ENCODE peak calls at places on chromosomes 13 and 19, in eight cellular contexts. G is endothelial cell of umbilical vein, Q is transverse colon, R is heart right ventricle, K is AG04450, A is small intestine, C is fibroblast of lung, U is hepatocyte. D is an unnamed sample. For H3K9me3, the result is how much of the 10 kb centered on the place peaks cover.

GRCh38 chr19:18049390-18049789 is 37.3 kb downstream of the IL12RB1 start:
- DNase-seq in A (peak), R (peak), Q (peak), C (peak), K (no peak), G (peak), U (no peak), D (no peak)

GRCh38 chr13:79297128-79297527 is 108.9 kb downstream of the RBM26 start:
- DNase-seq in C (no peak), K (no peak), G (no peak), U (no peak), A (no peak), Q (no peak), R (no peak), D (no peak)

GRCh38 chr19:11347546-11347945 is 1.2 kb downstream of the CCDC159 start:
- DNase-seq in R (no peak), C (no peak), K (no peak), Q (no peak), A (no peak), G (no peak), U (no peak), D (no peak)

GRCh38 chr13:98992355-98992754 is 14.5 kb upstream of the DOCK9 start:
- DNase-seq in G (no peak), K (no peak), R (no peak), U (no peak), C (no peak), A (no peak), Q (no peak), D (no peak)

GRCh38 chr13:99983401-99984133 is 2.0 kb downstream of the ZIC2 start:
- DNase-seq in G (no peak), U (peak), A (no peak), Q (no peak), C (no peak), K (no peak), R (no peak), D (no peak)

GRCh38 chr19:13207237-13208130 is 57.3 kb downstream of the IER2 start:
- DNase-seq in K (no peak), G (no peak), A (no peak), C (no peak), R (peak), Q (no peak), U (peak), D (no peak)

GRCh38 chr13:42211704-42212103 is 60.2 kb upstream of the AKAP11 start:
- DNase-seq in U (no peak), C (peak), Q (no peak), G (no peak), K (no peak), R (no peak), A (no peak), D (no peak)

GRCh38 chr13:26010487-26011207 is 41.2 kb downstream of the SHISA2 start:
- DNase-seq in C (no peak), K (no peak), R (no peak), A (no peak), G (no peak), U (no peak), Q (no peak), D (no peak)

GRCh38 chr13:48255090-48255489 is 22.1 kb downstream of the ITM2B start:
- DNase-seq in G (no peak), K (no peak), A (no peak), Q (no peak), C (no peak), U (no peak), R (no peak), D (no peak)

GRCh38 chr13:108549989-108550388 is 79.4 kb upstream of the MYO16 start:
- DNase-seq in U (no peak), R (no peak), Q (no peak), C (no peak), A (no peak), K (no peak), G (no peak), D (no peak)

GRCh38 chr19:33508009-33508408 is 13.6 kb downstream of the PEPD start:
- DNase-seq in K (no peak), A (no peak), Q (no peak), R (no peak), U (no peak), G (no peak), C (no peak), D (no peak)

GRCh38 chr13:113126265-113127150 is 3.9 kb downstream of the F10 start:
- DNase-seq in U (no peak), Q (no peak), R (no peak), A (no peak), G (no peak), C (no peak), K (no peak), D (no peak)

GRCh38 chr19:31349160-31349881 is at the start of gene TSHZ3:
- DNase-seq in C (peak), K (no peak), Q (peak), R (peak), U (peak), G (peak), A (no peak), D (peak)

GRCh38 chr19:29655648-29656335 is 9.5 kb upstream of the PLEKHF1 start:
- DNase-seq in A (no peak), K (no peak), C (no peak), G (no peak), Q (no peak), U (no peak), R (no peak), D (no peak)

GRCh38 chr13:35475131-35475959 is 1.1 kb downstream of the MAB21L1 start:
- DNase-seq in G (peak), A (peak), K (no peak), Q (peak), C (peak), R (peak), U (peak), D (peak)

GRCh38 chr19:2589441-2589840 is 113.1 kb downstream of the GNG7 start:
- DNase-seq in A (no peak), K (no peak), G (no peak), R (no peak), U (no peak), Q (no peak), C (no peak), D (no peak)

GRCh38 chr19:48290341-48290922 is 20.6 kb downstream of the ZNF114 start:
- DNase-seq in A (no peak), R (no peak), C (peak), Q (no peak), G (peak), U (peak), K (no peak), D (peak)

GRCh38 chr19:33390908-33391630 is 17.6 kb downstream of the CEBPG start:
- DNase-seq in Q (no peak), G (no peak), A (no peak), C (no peak), K (no peak), U (no peak), R (no peak), D (no peak)

GRCh38 chr13:41492432-41493267 is 35.3 kb downstream of the RGCC start:
- DNase-seq in C (no peak), A (peak), U (no peak), R (no peak), Q (no peak), G (peak), K (no peak), D (no peak)

GRCh38 chr13:78674638-78675037 is 15.7 kb upstream of the OBI1 start:
- DNase-seq in A (no peak), G (no peak), K (no peak), C (no peak), Q (no peak), R (no peak), U (no peak), D (no peak)

GRCh38 chr19:1860133-1860775 is 3.1 kb downstream of the KLF16 start:
- DNase-seq in K (no peak), R (no peak), G (no peak), Q (peak), U (peak), C (peak), A (peak), D (peak)

GRCh38 chr19:42075364-42075615 is 676 bp upstream of the ZNF574 start:
- DNase-seq in A (no peak), K (no peak), R (no peak), G (no peak), U (no peak), C (no peak), Q (no peak), D (no peak)

GRCh38 chr19:18310966-18311365 is 11.9 kb downstream of the LSM4 start:
- DNase-seq in R (no peak), Q (no peak), U (peak), A (no peak), G (no peak), K (no peak), C (no peak), D (no peak)

GRCh38 chr19:40274585-40275544 is 10.3 kb downstream of the AKT2 start:
- DNase-seq in Q (no peak), U (peak), R (no peak), A (no peak), C (no peak), K (no peak), G (no peak), D (no peak)

GRCh38 chr19:35718345-35719041 is 690 bp downstream of the KMT2B start:
- DNase-seq in C (peak), A (peak), K (no peak), G (peak), U (peak), R (peak), Q (peak), D (peak)

GRCh38 chr19:10780368-10780767 is 55.6 kb downstream of the TMED1 start:
- DNase-seq in G (peak), C (peak), R (no peak), U (no peak), Q (peak), K (no peak), A (no peak), D (no peak)

GRCh38 chr19:51788029-51788428 is 6.9 kb upstream of the FPR3 start:
- DNase-seq in Q (no peak), C (no peak), R (no peak), A (no peak), G (no peak), K (no peak), U (no peak), D (no peak)

GRCh38 chr19:54035215-54036178 is 28.2 kb downstream of the VSTM1 start:
- DNase-seq in A (no peak), U (no peak), C (peak), Q (no peak), R (no peak), G (peak), K (peak), D (peak)

GRCh38 chr13:77820431-77821149 is 98.0 kb downstream of the EDNRB start:
- DNase-seq in R (no peak), A (no peak), C (no peak), G (peak), K (no peak), Q (no peak), U (no peak), D (no peak)

GRCh38 chr19:12163841-12164240 is 945 bp downstream of the ZNF136 start:
- DNase-seq in K (no peak), C (peak), A (no peak), U (peak), R (no peak), G (no peak), Q (no peak), D (peak)

GRCh38 chr13:113997845-113998751 is 24.2 kb upstream of the C13orf46 start:
- DNase-seq in C (peak), A (no peak), G (no peak), U (no peak), R (peak), Q (peak), K (peak), D (no peak)

GRCh38 chr19:35750167-35750566 is 1.8 kb downstream of the LIN37 start:
- DNase-seq in A (no peak), K (no peak), U (no peak), C (no peak), G (no peak), Q (no peak), R (no peak), D (no peak)

GRCh38 chr19:42216653-42217521 is 590 bp downstream of the DEDD2 start:
- DNase-seq in K (no peak), U (peak), Q (peak), G (peak), A (peak), C (peak), R (peak), D (peak)

GRCh38 chr13:50732712-50733111 is 110.8 kb downstream of the DLEU7 start:
- DNase-seq in R (no peak), C (peak), K (no peak), U (no peak), G (peak), A (no peak), Q (no peak), D (peak)

GRCh38 chr13:29524176-29524575 is 71.3 kb downstream of the SLC7A1 start:
- DNase-seq in G (no peak), Q (no peak), K (no peak), A (no peak), U (no peak), C (no peak), R (peak), D (no peak)

GRCh38 chr13:94708971-94709614 is 3.3 kb downstream of the SOX21 start:
- DNase-seq in Q (no peak), C (no peak), R (no peak), K (no peak), A (no peak), U (no peak), G (no peak), D (no peak)

GRCh38 chr13:94707400-94708021 is 4.8 kb downstream of the SOX21 start:
- DNase-seq in C (no peak), U (no peak), A (no peak), R (no peak), G (no peak), Q (no peak), K (no peak), D (no peak)

GRCh38 chr13:94706854-94707399 is 5.4 kb downstream of the SOX21 start:
- DNase-seq in U (no peak), Q (no peak), K (no peak), G (no peak), R (no peak), A (no peak), C (no peak), D (no peak)

GRCh38 chr13:94706101-94706853 is 6.1 kb downstream of the SOX21 start:
- DNase-seq in C (no peak), A (no peak), R (no peak), U (no peak), K (no peak), G (no peak), Q (no peak), D (no peak)

DNA sequence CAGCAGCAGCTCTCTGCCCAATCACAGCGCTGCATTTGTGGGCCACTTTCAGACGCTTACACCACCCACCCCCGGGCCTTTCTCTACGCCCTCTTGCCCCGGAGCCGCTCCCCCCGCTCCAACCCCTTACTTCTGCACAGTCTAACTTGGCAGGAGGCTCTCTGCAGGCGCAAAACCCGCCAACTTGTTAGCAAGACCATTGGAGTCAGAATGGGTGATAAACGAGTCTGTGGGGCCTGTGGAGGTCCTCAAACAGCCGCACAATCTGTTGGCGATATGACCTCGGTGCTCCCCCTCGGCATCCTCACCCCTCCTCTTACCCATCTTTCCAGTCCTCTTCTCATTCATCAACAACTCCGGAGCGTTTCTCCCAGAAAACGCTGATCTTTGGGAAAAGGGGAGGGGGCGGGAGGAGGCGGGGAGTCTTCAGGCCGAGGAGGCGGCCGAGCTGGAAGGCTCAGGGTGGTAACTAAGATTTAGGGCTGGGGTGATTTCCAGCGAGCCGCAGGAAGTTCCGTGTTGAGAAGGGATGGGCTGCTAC is 4.2 kb downstream of the SOX21 start:
- DNase-seq in A (no peak), R (no peak), Q (no peak), G (no peak), U (no peak), K (no peak), C (no peak), D (no peak)
- H3K4me3 ChIP-seq in A (no peak), R (no peak), Q (no peak), G (no peak), U (no peak), K (no peak), C (no peak), D (no peak)

DNA sequence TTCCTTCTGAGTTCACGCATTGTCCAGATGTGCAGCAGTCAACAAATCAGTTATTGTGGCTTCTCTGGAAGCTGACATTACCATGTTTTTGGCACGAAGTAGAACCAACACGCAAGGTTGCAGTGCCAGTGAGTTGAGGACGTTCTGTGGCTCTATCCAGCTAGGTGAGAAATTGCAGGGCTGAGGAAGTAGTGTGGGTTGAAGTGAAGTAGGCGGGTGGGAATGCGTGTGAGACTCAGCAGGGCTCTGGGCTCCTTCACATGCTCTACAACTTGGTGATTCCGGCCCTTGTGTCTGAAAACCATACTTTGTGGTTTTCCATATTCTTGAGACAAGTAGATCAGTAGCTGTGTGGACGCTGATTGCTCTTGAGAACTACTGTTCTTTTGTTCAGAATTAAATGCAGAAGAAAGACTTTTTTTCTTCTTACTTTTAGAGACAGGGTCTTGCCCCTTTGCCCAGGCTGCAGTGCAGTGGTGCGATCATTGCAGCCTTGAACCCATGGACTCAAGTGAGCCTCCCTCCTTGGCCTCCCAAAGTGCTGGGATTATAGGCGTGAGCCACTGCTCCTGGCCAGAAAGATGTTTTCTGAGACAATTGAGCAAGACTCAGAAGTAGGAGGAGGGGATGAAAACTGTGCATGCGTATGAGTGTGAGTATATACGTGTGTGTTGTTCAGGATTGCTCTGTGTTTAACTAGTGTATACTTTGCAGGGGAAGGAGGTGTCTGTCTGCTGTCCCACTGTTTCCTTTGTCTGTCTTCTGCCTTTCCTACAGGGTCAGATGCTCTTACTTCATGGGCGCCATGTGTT is 46.2 kb downstream of the GATAD2A start:
- DNase-seq in A (no peak), G (no peak), C (peak), K (no peak), U (no peak), Q (no peak), R (no peak), D (no peak)
- H3K9me3 ChIP-seq in A (under half), G (under half), C (under half), K (under half), U (under half), Q (under half), R (under half), D (under half)

GRCh38 chr19:46447006-46447405 is 18.3 kb upstream of the PNMA8C start:
- DNase-seq in A (no peak), K (no peak), C (no peak), R (no peak), Q (no peak), U (no peak), G (no peak), D (no peak)
- H3K4me3 ChIP-seq in A (no peak), K (no peak), C (no peak), R (no peak), Q (no peak), U (no peak), G (no peak), D (no peak)

GRCh38 chr19:22976248-22976647 is 26.7 kb downstream of the ZNF728 start:
- DNase-seq in Q (no peak), A (no peak), R (no peak), G (no peak), U (no peak), C (no peak), K (no peak), D (no peak)
- H3K9me3 ChIP-seq in Q (half or more), A (under half), R (under half), G (under half), U (under half), C (under half), K (under half), D (half or more)

GRCh38 chr19:19566306-19566705 is 28.2 kb downstream of the CILP2 start:
- DNase-seq in C (peak), A (peak), K (peak), G (no peak), U (no peak), R (no peak), Q (no peak), D (peak)
- H3K4me3 ChIP-seq in C (no peak), A (no peak), K (no peak), G (no peak), U (no peak), R (no peak), Q (no peak), D (no peak)